ENCODE peak calls at places on chromosomes 13 and 19, in five cellular contexts. R, U, Z, Q and D are unnamed samples.
A peak's percentile ranks its signal among the peaks of the same experiment; 100 is the strongest.

GRCh38 chr19:46951236-46951986 is 68.2 kb upstream of the NPAS1 start:
- DNase-seq in R (peak; percentile 60), U (no peak), Z (no peak), Q (no peak), D (no peak)

GRCh38 chr19:12703056-12703455 is 6.6 kb upstream of the FBXW9 start:
- DNase-seq in R (no peak), U (peak; percentile 50), Z (no peak), Q (no peak), D (peak; percentile 63)

GRCh38 chr19:56126983-56127780 is 6.1 kb upstream of the ZNF787 start:
- DNase-seq in R (no peak), U (no peak), Z (no peak), Q (no peak), D (no peak)

GRCh38 chr13:110559986-110560385 is 1.5 kb downstream of the RAB20 start:
- DNase-seq in R (no peak), U (no peak), Z (no peak), Q (no peak), D (no peak)

GRCh38 chr13:101003566-101003965 is 329.0 kb upstream of the TMTC4 start:
- DNase-seq in R (no peak), U (no peak), Z (no peak), Q (no peak), D (no peak)

GRCh38 chr19:49064029-49064629 is 489 bp downstream of the NTF4 start:
- DNase-seq in R (no peak), U (no peak), Z (no peak), Q (no peak), D (no peak)

GRCh38 chr13:114259974-114260373 is 21.4 kb upstream of the UPF3A start:
- DNase-seq in R (no peak), U (no peak), Z (no peak), Q (no peak), D (no peak)

GRCh38 chr13:83298636-83299035 is 583.6 kb downstream of the SLITRK1 start:
- DNase-seq in R (no peak), U (no peak), Z (no peak), Q (no peak), D (no peak)

GRCh38 chr19:33819496-33819874 is 22.8 kb downstream of the KCTD15 start:
- DNase-seq in R (no peak), U (peak; percentile 35), Z (no peak), Q (no peak), D (peak; percentile 27)

GRCh38 chr19:32387701-32388392 is 17.7 kb upstream of the DPY19L3 start:
- DNase-seq in R (peak; percentile 66), U (no peak), Z (no peak), Q (no peak), D (no peak)

GRCh38 chr19:8607386-8607785 is 3.1 kb downstream of the ADAMTS10 start:
- DNase-seq in R (no peak), U (no peak), Z (no peak), Q (no peak), D (no peak)

GRCh38 chr13:112255550-112256120 is 120.5 kb upstream of the SPACA7 start:
- DNase-seq in R (no peak), U (peak; percentile 0), Z (peak; percentile 29), Q (no peak), D (no peak)

GRCh38 chr13:65292488-65292901 is 1937.6 kb downstream of the PCDH9 start:
- DNase-seq in R (peak; percentile 47), U (no peak), Z (no peak), Q (peak; percentile 16), D (no peak)

GRCh38 chr19:34232566-34233481 is 21.5 kb upstream of the GARRE1 start:
- DNase-seq in R (peak; percentile 72), U (no peak), Z (no peak), Q (peak; percentile 90), D (peak; percentile 42)

GRCh38 chr13:20182231-20182846 is 10.4 kb downstream of the GJB2 start:
- DNase-seq in R (peak; percentile 48), U (peak; percentile 37), Z (peak; percentile 61), Q (peak; percentile 35), D (peak; percentile 69)